ENCODE peak calls at places on chromosome 13, in nine cellular contexts. Q is PC-9, D is tibial artery, P is AG10803, Y is fibroblast of mammary gland, X is dorsolateral prefrontal cortex, S is GM23338, E is WERI-Rb-1, N is RWPE2. M is an unnamed sample.

GRCh38 chr13:61685683-61686013 is 270.0 kb upstream of the PCDH20 start:
- DNase-seq in Q (no peak), D (no peak), P (no peak), Y (no peak), X (no peak), S (peak), E (peak), N (no peak), M (no peak)

GRCh38 chr13:35489050-35489449 is 12.6 kb upstream of the MAB21L1 start:
- DNase-seq in Q (no peak), D (no peak), P (peak), Y (no peak), X (no peak), S (no peak), E (no peak), N (no peak), M (peak)

GRCh38 chr13:99355267-99356215 is 48.3 kb upstream of the GPR183 start:
- DNase-seq in Q (no peak), D (no peak), P (no peak), Y (no peak), X (no peak), S (no peak), E (no peak), N (no peak), M (no peak)

GRCh38 chr13:102847272-102848234 is 1.7 kb downstream of the ERCC5 start:
- DNase-seq in Q (no peak), D (no peak), P (peak), Y (peak), X (no peak), S (peak), E (no peak), N (no peak), M (peak)

GRCh38 chr13:70622785-70623184 is 514.5 kb upstream of the KLHL1 start:
- DNase-seq in Q (no peak), D (no peak), P (no peak), Y (no peak), X (no peak), S (no peak), E (no peak), N (no peak), M (no peak)

GRCh38 chr13:28754698-28755545 is 36.2 kb upstream of the SLC46A3 start:
- DNase-seq in Q (no peak), D (no peak), P (peak), Y (no peak), X (no peak), S (peak), E (no peak), N (no peak), M (peak)

GRCh38 chr13:27421101-27421881 is 3.1 kb upstream of the GTF3A start:
- DNase-seq in Q (no peak), D (no peak), P (no peak), Y (no peak), X (no peak), S (no peak), E (no peak), N (no peak), M (no peak)

GRCh38 chr13:83182845-83183244 is 699.4 kb downstream of the SLITRK1 start:
- DNase-seq in Q (no peak), D (no peak), P (no peak), Y (no peak), X (no peak), S (no peak), E (no peak), N (no peak), M (no peak)

GRCh38 chr13:40377783-40378182 is 288.7 kb downstream of the FOXO1 start:
- DNase-seq in Q (no peak), D (no peak), P (peak), Y (peak), X (no peak), S (no peak), E (no peak), N (no peak), M (peak)

GRCh38 chr13:114174529-114174941 is 4.5 kb upstream of the CFAP97D2 start:
- DNase-seq in Q (no peak), D (no peak), P (no peak), Y (no peak), X (no peak), S (no peak), E (no peak), N (no peak), M (peak)

GRCh38 chr13:90918551-90918950 is 428.9 kb upstream of the MIR17HG start:
- DNase-seq in Q (no peak), D (no peak), P (no peak), Y (peak), X (no peak), S (no peak), E (no peak), N (no peak), M (no peak)

GRCh38 chr13:111917901-111918300 is 149.0 kb upstream of the SOX1 start:
- DNase-seq in Q (no peak), D (no peak), P (no peak), Y (no peak), X (peak), S (no peak), E (no peak), N (no peak), M (no peak)

GRCh38 chr13:95191821-95192220 is 109.4 kb downstream of the ABCC4 start:
- DNase-seq in Q (peak), D (peak), P (peak), Y (peak), X (peak), S (peak), E (peak), N (no peak), M (peak)

GRCh38 chr13:114130708-114131580 is 1.5 kb downstream of the RASA3 start:
- DNase-seq in Q (peak), D (peak), P (peak), Y (peak), X (peak), S (peak), E (no peak), N (no peak), M (peak)

GRCh38 chr13:58181111-58181510 is 549.6 kb downstream of the PCDH17 start:
- DNase-seq in Q (no peak), D (no peak), P (no peak), Y (no peak), X (no peak), S (no peak), E (no peak), N (no peak), M (no peak)

GRCh38 chr13:80840313-80840976 is 499.5 kb upstream of the SPRY2 start:
- DNase-seq in Q (no peak), D (peak), P (peak), Y (peak), X (no peak), S (peak), E (no peak), N (no peak), M (peak)

GRCh38 chr13:41458187-41458938 is 1.0 kb downstream of the RGCC start:
- DNase-seq in Q (no peak), D (no peak), P (no peak), Y (no peak), X (no peak), S (peak), E (peak), N (no peak), M (no peak)

GRCh38 chr13:87671824-87672603 is 843 bp downstream of the SLITRK5 start:
- DNase-seq in Q (no peak), D (no peak), P (no peak), Y (no peak), X (no peak), S (peak), E (peak), N (no peak), M (no peak)

GRCh38 chr13:102873653-102874052 is 27.8 kb downstream of the ERCC5 start:
- DNase-seq in Q (no peak), D (no peak), P (no peak), Y (peak), X (no peak), S (no peak), E (no peak), N (no peak), M (peak)

GRCh38 chr13:48448963-48449614 is 36.2 kb upstream of the LPAR6 start:
- DNase-seq in Q (no peak), D (no peak), P (peak), Y (peak), X (no peak), S (no peak), E (no peak), N (no peak), M (peak)

GRCh38 chr13:50410921-50411712 is 395.9 kb downstream of the KCNRG start:
- DNase-seq in Q (peak), D (peak), P (peak), Y (peak), X (no peak), S (no peak), E (no peak), N (peak), M (peak)

GRCh38 chr13:79637086-79637763 is 156.3 kb downstream of the NDFIP2 start:
- DNase-seq in Q (no peak), D (peak), P (no peak), Y (no peak), X (no peak), S (no peak), E (no peak), N (no peak), M (peak)

GRCh38 chr13:74128171-74128767 is 5.9 kb downstream of the KLF12 start:
- DNase-seq in Q (no peak), D (no peak), P (peak), Y (peak), X (no peak), S (no peak), E (no peak), N (no peak), M (peak)

GRCh38 chr13:39890537-39890936 is 235.1 kb downstream of the COG6 start:
- DNase-seq in Q (no peak), D (no peak), P (no peak), Y (no peak), X (no peak), S (no peak), E (no peak), N (no peak), M (no peak)

DNA sequence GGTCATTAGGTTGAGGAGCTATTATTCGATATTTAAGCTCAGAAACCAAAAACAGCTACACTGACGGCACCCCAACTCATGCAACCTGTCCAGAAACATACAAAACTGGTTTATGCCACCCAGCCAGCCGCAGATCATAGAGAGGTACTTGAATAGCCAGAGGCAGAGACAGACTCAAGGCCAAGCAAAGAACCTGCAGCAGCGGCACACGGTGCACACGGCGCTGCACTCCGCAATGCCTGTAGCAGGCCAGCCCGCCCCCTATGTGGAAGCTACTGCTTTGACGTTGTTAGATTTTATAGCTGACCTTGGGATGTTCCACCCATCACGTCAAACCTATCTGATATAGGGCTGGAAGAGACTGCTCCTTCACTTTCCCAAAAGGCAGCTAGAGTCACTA is 11.9 kb upstream of the DHRS12 start:
- DNase-seq in Q (no peak), D (no peak), P (no peak), Y (no peak), X (no peak), S (no peak), E (no peak), N (no peak), M (no peak)
- H3K4me3 ChIP-seq in Q (no peak), D (no peak), P (no peak), Y (no peak), X (no peak), S (no peak), E (no peak), N (no peak), M (no peak)

GRCh38 chr13:59542303-59542702 is 621.4 kb downstream of the DIAPH3 start:
- DNase-seq in Q (no peak), D (no peak), P (no peak), Y (no peak), X (no peak), S (no peak), E (no peak), N (no peak), M (no peak)

GRCh38 chr13:59545007-59545406 is 618.7 kb downstream of the DIAPH3 start:
- DNase-seq in Q (no peak), D (no peak), P (no peak), Y (no peak), X (no peak), S (peak), E (peak), N (no peak), M (no peak)

GRCh38 chr13:59546178-59546577 is 617.5 kb downstream of the DIAPH3 start:
- DNase-seq in Q (no peak), D (no peak), P (no peak), Y (no peak), X (no peak), S (no peak), E (no peak), N (no peak), M (no peak)

GRCh38 chr13:59543418-59543817 is 620.3 kb downstream of the DIAPH3 start:
- DNase-seq in Q (no peak), D (no peak), P (no peak), Y (no peak), X (no peak), S (no peak), E (no peak), N (no peak), M (no peak)

DNA sequence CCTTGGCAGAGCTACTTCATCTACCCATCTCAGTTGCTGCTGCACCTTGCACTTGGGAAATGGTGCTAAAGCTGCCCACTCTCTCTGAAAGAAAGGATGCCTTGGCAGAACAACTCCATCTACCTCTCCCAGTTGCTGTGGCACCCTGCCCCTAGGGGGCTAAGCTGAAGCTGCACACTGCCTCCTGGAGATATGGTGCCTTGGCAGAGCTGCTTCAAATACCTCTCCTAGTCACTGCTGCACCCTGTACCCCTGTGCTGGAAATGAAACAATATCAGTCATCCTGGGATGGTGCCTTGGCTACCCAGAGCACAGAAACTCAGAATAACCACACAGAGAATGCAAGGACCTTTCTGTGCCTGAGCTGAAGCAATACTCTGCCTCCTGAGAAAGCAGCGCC is 615.8 kb downstream of the DIAPH3 start:
- DNase-seq in Q (no peak), D (no peak), P (no peak), Y (no peak), X (no peak), S (no peak), E (no peak), N (no peak), M (no peak)
- TF ChIP-seq CTCF in Q (no peak), D (no peak), P (no peak), Y (no peak), X (no peak), S (no peak), E (peak), N (no peak), M (no peak)

GRCh38 chr13:30415430-30416030 is 6.8 kb upstream of the UBE2L5 start:
- DNase-seq in Q (no peak), D (no peak), P (peak), Y (no peak), X (no peak), S (no peak), E (no peak), N (no peak), M (no peak)
- H3K4me3 ChIP-seq in Q (no peak), D (no peak), P (no peak), Y (no peak), X (no peak), S (no peak), E (no peak), N (no peak), M (no peak)

GRCh38 chr13:31052478-31052877 is 109.2 kb downstream of the HSPH1 start:
- DNase-seq in Q (no peak), D (no peak), P (no peak), Y (no peak), X (no peak), S (no peak), E (no peak), N (no peak), M (no peak)

GRCh38 chr13:31053896-31054295 is 107.8 kb downstream of the HSPH1 start:
- DNase-seq in Q (no peak), D (no peak), P (no peak), Y (no peak), X (no peak), S (no peak), E (no peak), N (no peak), M (no peak)

GRCh38 chr13:31053098-31053497 is 108.6 kb downstream of the HSPH1 start:
- DNase-seq in Q (peak), D (no peak), P (peak), Y (peak), X (no peak), S (no peak), E (no peak), N (no peak), M (no peak)

GRCh38 chr13:31050486-31051400 is 111.0 kb downstream of the HSPH1 start:
- DNase-seq in Q (no peak), D (no peak), P (peak), Y (peak), X (no peak), S (no peak), E (no peak), N (no peak), M (no peak)

GRCh38 chr13:31051999-31052398 is 109.7 kb downstream of the HSPH1 start:
- DNase-seq in Q (no peak), D (no peak), P (no peak), Y (no peak), X (no peak), S (peak), E (peak), N (no peak), M (no peak)
- TF ChIP-seq CTCF in Q (no peak), D (no peak), P (peak), Y (no peak), X (no peak), S (peak), E (peak), N (no peak), M (peak)

GRCh38 chr13:98273824-98274786 is 97.0 kb upstream of the RNF113B start:
- DNase-seq in Q (no peak), D (no peak), P (no peak), Y (no peak), X (no peak), S (peak), E (no peak), N (no peak), M (no peak)
- H3K4me3 ChIP-seq in Q (no peak), D (no peak), P (no peak), Y (no peak), X (no peak), S (no peak), E (no peak), N (no peak), M (no peak)

DNA sequence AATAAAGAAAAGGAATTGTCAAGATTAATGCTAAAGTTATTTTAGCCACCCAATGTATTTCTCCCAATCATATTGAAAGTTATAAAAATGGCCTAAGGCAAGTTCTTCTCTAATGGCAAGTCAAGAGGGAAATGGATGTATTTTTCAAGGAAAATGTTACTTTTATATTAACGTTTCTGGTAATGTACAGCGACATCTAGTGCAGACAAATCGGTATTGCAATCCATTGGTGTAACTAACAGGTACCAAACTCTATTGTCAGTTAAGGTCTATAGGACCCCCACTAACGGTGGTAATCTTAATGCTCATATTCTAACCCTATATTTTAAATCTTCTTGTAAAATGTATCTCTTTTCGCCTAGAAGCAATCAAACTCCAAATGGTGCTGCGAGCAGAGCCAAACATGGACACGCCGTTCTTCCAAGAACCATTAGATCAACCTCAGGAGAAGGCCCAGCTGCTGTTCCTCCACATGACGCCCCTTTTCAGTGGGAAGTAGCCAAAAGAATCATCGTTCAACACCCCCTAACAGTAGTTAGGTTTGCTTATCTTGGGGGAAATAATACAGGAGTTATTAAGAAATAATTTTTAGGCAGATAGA is 98.5 kb upstream of the PABPC3 start:
- DNase-seq in Q (no peak), D (no peak), P (peak), Y (peak), X (no peak), S (peak), E (peak), N (no peak), M (peak)
- TF ChIP-seq CTCF in Q (peak), D (peak), P (peak), Y (peak), X (peak), S (peak), E (peak), N (peak), M (peak)

GRCh38 chr13:30303269-30303668 is 4.1 kb downstream of the KATNAL1 start:
- DNase-seq in Q (no peak), D (no peak), P (no peak), Y (no peak), X (no peak), S (no peak), E (no peak), N (no peak), M (no peak)

GRCh38 chr13:30307966-30308290 is 577 bp upstream of the KATNAL1 start:
- DNase-seq in Q (no peak), D (no peak), P (no peak), Y (no peak), X (no peak), S (no peak), E (no peak), N (no peak), M (no peak)

GRCh38 chr13:30307194-30307965 is at the start of gene KATNAL1:
- DNase-seq in Q (peak), D (peak), P (peak), Y (peak), X (peak), S (peak), E (peak), N (peak), M (peak)

GRCh38 chr13:30306762-30307193 is 573 bp downstream of the KATNAL1 start:
- DNase-seq in Q (peak), D (peak), P (peak), Y (peak), X (peak), S (peak), E (peak), N (peak), M (peak)

DNA sequence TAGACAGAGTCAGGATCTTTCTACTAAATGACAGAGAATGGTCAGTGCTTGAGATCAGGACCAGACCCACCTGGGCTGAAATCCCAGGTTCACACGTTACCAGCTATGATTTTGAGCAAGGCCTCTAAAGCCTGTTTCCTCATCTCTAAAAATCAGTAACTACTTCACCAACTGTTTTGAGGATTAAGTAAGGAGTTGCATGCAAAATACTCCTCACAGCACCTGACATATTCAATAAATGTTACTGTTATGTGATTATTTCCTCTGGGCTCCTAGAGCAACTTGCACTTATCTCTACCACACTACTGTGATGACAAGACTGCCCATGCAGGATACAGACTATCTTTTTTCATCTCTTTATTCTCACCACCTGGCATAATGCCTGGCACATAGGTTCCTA is 1.9 kb downstream of the KATNAL1 start:
- DNase-seq in Q (no peak), D (no peak), P (no peak), Y (no peak), X (no peak), S (no peak), E (no peak), N (no peak), M (no peak)
- H3K4me3 ChIP-seq in Q (no peak), D (no peak), P (peak), Y (peak), X (no peak), S (peak), E (no peak), N (peak), M (peak)

M was measured in fibroblast of villous mesenchyme.